ENCODE peak calls at places on chromosomes 3 and 15, in seven cellular contexts. Y is fibroblast of the aortic adventitia, R is lower leg skin, Q is choroid plexus epithelial cell, S is GM23338, K is OCI-LY7, H is GM12865. P is an unnamed sample.

GRCh38 chr15:64944961-64945360 is 33.3 kb downstream of the ANKDD1A start:
- DNase-seq in K (no peak), S (no peak), H (no peak), R (no peak), Y (no peak), Q (no peak), P (no peak)

GRCh38 chr15:66765478-66766281 is 63.6 kb downstream of the SMAD6 start:
- DNase-seq in Q (no peak), K (no peak), Y (peak), R (peak), S (no peak), H (peak), P (no peak)

GRCh38 chr3:107063351-107063750 is 313.9 kb upstream of the CCDC54 start:
- DNase-seq in R (no peak), Q (peak), S (peak), H (no peak), Y (peak), K (no peak), P (no peak)

GRCh38 chr3:171954644-171955365 is 84.6 kb upstream of the FNDC3B start:
- DNase-seq in R (no peak), K (no peak), Q (peak), S (no peak), Y (no peak), H (no peak), P (no peak)

GRCh38 chr15:99704444-99704838 is 28.8 kb downstream of the LYSMD4 start:
- DNase-seq in Q (peak), H (peak), K (peak), Y (peak), R (peak), S (peak), P (peak)

GRCh38 chr3:111072016-111072891 is 638 bp downstream of the NECTIN3 start:
- DNase-seq in R (no peak), K (no peak), H (no peak), Y (peak), S (peak), Q (peak), P (no peak)

GRCh38 chr3:187077085-187077484 is 62.2 kb downstream of the RPL39L start:
- DNase-seq in H (no peak), K (no peak), S (no peak), R (no peak), Y (no peak), Q (no peak), P (no peak)

GRCh38 chr15:55846108-55846707 is 103.3 kb upstream of the PRTG start:
- DNase-seq in R (peak), Y (peak), H (peak), S (peak), Q (peak), K (peak), P (peak)

GRCh38 chr3:38479431-38480092 is 16.6 kb upstream of the EXOG start:
- DNase-seq in Y (peak), Q (peak), K (peak), R (no peak), S (peak), H (peak), P (no peak)

GRCh38 chr15:81182746-81183402 is 13.8 kb upstream of the IL16 start:
- DNase-seq in H (no peak), R (no peak), K (no peak), Q (no peak), Y (no peak), S (peak), P (no peak)

GRCh38 chr3:61947456-61947855 is 386.1 kb downstream of the PTPRG start:
- DNase-seq in H (no peak), S (no peak), R (no peak), K (no peak), Q (no peak), Y (no peak), P (no peak)

GRCh38 chr15:22936577-22937472 is 43.3 kb downstream of the CYFIP1 start:
- DNase-seq in Y (no peak), K (peak), R (no peak), Q (no peak), H (peak), S (no peak), P (no peak)

GRCh38 chr3:145939431-145939830 is 221.6 kb downstream of the PLOD2 start:
- DNase-seq in H (no peak), Y (no peak), Q (no peak), R (no peak), K (no peak), S (no peak), P (no peak)

GRCh38 chr3:79056498-79056897 is 711.3 kb downstream of the ROBO1 start:
- DNase-seq in Y (no peak), R (no peak), Q (no peak), K (no peak), S (no peak), H (no peak), P (no peak)

GRCh38 chr3:46706771-46707582 is 5.8 kb downstream of the TMIE start:
- DNase-seq in R (no peak), Y (no peak), Q (no peak), H (no peak), S (peak), K (no peak), P (no peak)

GRCh38 chr3:10334461-10334860 is 13.5 kb upstream of the SEC13 start:
- DNase-seq in Q (no peak), S (peak), R (no peak), K (no peak), H (no peak), Y (peak), P (peak)

GRCh38 chr15:93080451-93080850 is 8.6 kb downstream of the RGMA start:
- DNase-seq in S (no peak), H (no peak), K (no peak), R (no peak), Q (no peak), Y (no peak), P (no peak)

GRCh38 chr15:39125904-39126303 is 455.0 kb upstream of the THBS1 start:
- DNase-seq in K (peak), Y (peak), Q (peak), H (peak), S (peak), R (no peak), P (no peak)

GRCh38 chr15:28942521-28943035 is 56.8 kb downstream of the APBA2 start:
- DNase-seq in Y (no peak), K (no peak), H (no peak), R (no peak), Q (no peak), S (no peak), P (no peak)

GRCh38 chr3:149449799-149450198 is 24.7 kb upstream of the TM4SF4 start:
- DNase-seq in Y (peak), R (no peak), Q (peak), H (no peak), S (peak), K (no peak), P (no peak)

GRCh38 chr3:119170821-119171220 is 2.6 kb upstream of the UPK1B start:
- DNase-seq in Y (no peak), Q (no peak), K (no peak), S (no peak), R (no peak), H (no peak), P (no peak)

GRCh38 chr3:183774631-183775030 is 50.7 kb downstream of the MAP6D1 start:
- DNase-seq in S (no peak), H (no peak), Y (no peak), R (no peak), K (no peak), Q (peak), P (no peak)

GRCh38 chr15:68640791-68641331 is 62.1 kb downstream of the CORO2B start:
- DNase-seq in S (no peak), Q (peak), K (no peak), R (no peak), Y (peak), H (no peak), P (no peak)

GRCh38 chr3:41683666-41684350 is 278.1 kb downstream of the ULK4 start:
- DNase-seq in K (no peak), Q (peak), H (no peak), S (no peak), Y (no peak), R (no peak), P (peak)

GRCh38 chr15:60326824-60327654 is 70.7 kb downstream of the ANXA2 start:
- DNase-seq in R (no peak), S (peak), H (peak), Q (peak), Y (peak), K (peak), P (peak)

GRCh38 chr3:29215948-29216347 is 64.9 kb upstream of the RBMS3 start:
- DNase-seq in R (no peak), Q (peak), S (no peak), H (no peak), K (no peak), Y (no peak), P (peak)

GRCh38 chr3:38519651-38520050 is 23.5 kb downstream of the EXOG start:
- DNase-seq in Q (peak), K (no peak), H (no peak), R (no peak), Y (no peak), S (peak), P (no peak)

GRCh38 chr3:177576754-177577153 is 379.5 kb upstream of the TBL1XR1 start:
- DNase-seq in Q (no peak), Y (no peak), R (no peak), H (no peak), S (no peak), K (no peak), P (no peak)

GRCh38 chr15:76951161-76951714 is 19.7 kb downstream of the RCN2 start:
- DNase-seq in K (no peak), S (no peak), Y (no peak), R (no peak), H (no peak), Q (no peak), P (no peak)

GRCh38 chr3:124791639-124792111 is 61.4 kb downstream of the UMPS start:
- DNase-seq in S (no peak), Y (peak), R (peak), H (peak), Q (peak), K (no peak), P (peak)

GRCh38 chr3:104436536-104436935 is 930.2 kb upstream of the ALCAM start:
- DNase-seq in K (no peak), H (no peak), R (no peak), Q (no peak), Y (peak), S (no peak), P (no peak)

GRCh38 chr3:45212095-45212468 is 14.0 kb downstream of the TMEM158 start:
- DNase-seq in Q (no peak), K (no peak), S (peak), R (no peak), H (no peak), Y (no peak), P (no peak)

GRCh38 chr15:90046846-90047481 is 45.8 kb downstream of the ZNF710 start:
- DNase-seq in S (no peak), Y (no peak), K (peak), Q (no peak), H (peak), R (no peak), P (no peak)

GRCh38 chr15:39738998-39739397 is 43.6 kb downstream of the FSIP1 start:
- DNase-seq in Q (no peak), Y (no peak), S (no peak), K (no peak), H (no peak), R (no peak), P (no peak)

GRCh38 chr3:53030864-53031445 is 14.9 kb downstream of the SFMBT1 start:
- DNase-seq in K (no peak), Q (no peak), H (peak), R (no peak), Y (no peak), S (peak), P (no peak)

GRCh38 chr3:66441124-66441523 is 59.7 kb downstream of the LRIG1 start:
- DNase-seq in Q (peak), K (no peak), S (peak), Y (peak), R (no peak), H (no peak), P (no peak)

GRCh38 chr3:15812183-15812582 is 14.4 kb upstream of the ANKRD28 start:
- DNase-seq in Q (peak), H (peak), R (no peak), Y (peak), K (peak), S (peak), P (no peak)

GRCh38 chr3:58994746-58995330 is 55.0 kb downstream of the CFAP20DC start:
- DNase-seq in R (no peak), K (peak), Q (peak), Y (peak), H (peak), S (peak), P (peak)

DNA sequence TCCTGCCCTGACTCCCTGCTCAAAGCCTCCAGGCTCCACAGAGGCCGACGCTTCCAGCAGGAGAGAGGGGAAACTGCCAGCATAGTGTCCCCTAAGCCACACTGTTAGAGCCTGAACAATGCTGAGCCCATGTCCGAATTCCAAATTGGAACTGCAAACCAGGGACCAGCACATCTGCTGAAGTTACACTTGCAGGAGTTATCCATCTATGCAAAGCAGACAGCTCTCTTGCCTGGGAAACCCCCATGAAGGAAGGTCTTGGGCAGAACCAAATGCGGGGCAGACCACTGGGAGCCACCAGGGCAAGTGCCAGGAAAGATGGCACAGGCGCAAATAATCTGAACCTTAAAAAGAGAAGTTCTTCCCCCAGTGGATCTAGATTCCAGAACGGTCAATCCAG is 625 bp downstream of the LRRC15 start:
- DNase-seq in S (no peak), H (no peak), R (no peak), K (no peak), Q (no peak), Y (no peak), P (no peak)
- H3K4me3 ChIP-seq in S (no peak), H (no peak), R (no peak), K (no peak), Q (no peak), Y (no peak), P (peak)

GRCh38 chr3:126347543-126348161 is 9.6 kb downstream of the KLF15 start:
- DNase-seq in Q (no peak), R (no peak), Y (no peak), S (no peak), K (no peak), H (no peak), P (no peak)

GRCh38 chr3:126349071-126349470 is 8.1 kb downstream of the KLF15 start:
- DNase-seq in R (no peak), S (no peak), H (no peak), Q (no peak), Y (no peak), K (no peak), P (no peak)

GRCh38 chr3:126346466-126346865 is 10.7 kb downstream of the KLF15 start:
- DNase-seq in R (no peak), K (no peak), Q (no peak), Y (no peak), H (no peak), S (no peak), P (no peak)

GRCh38 chr3:126349611-126350501 is 7.4 kb downstream of the KLF15 start:
- DNase-seq in K (no peak), S (no peak), Q (no peak), R (no peak), H (no peak), Y (no peak), P (no peak)

GRCh38 chr3:126348308-126348920 is 8.8 kb downstream of the KLF15 start:
- DNase-seq in K (no peak), H (no peak), Y (no peak), S (peak), R (no peak), Q (peak), P (no peak)
- TF ChIP-seq CTCF in K (peak), H (peak), Y (peak), S (peak), R (no peak), Q (peak), P (no peak)

DNA sequence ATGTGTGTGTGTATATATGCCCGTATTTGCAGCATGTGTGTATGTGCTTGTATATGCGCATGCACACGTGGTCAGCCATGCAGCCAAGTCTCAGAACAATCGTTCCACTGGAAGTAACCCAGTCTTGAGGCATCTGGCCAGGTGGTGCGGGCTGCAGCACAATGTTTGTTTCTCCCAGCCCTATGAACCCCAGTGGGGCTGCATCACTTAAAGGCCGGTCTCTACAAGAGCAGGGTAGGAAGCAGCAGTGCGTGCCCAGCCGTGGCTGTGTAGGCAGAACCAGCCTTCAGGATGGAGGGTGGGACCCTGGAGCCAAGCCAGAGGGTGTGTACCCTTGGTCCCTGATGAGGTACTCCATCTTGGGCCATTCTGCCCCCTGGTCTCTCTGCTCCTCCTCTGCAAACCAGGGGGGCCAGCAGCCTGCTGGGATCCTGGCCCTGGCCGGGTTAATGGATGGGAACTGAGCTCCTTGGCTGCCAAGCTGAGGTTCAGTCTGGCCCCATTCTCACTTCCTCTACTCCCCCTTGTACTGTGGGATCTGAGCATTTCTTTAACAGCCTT is 11.8 kb downstream of the KLF13 start:
- DNase-seq in K (peak), H (peak), R (no peak), Y (peak), S (no peak), Q (no peak), P (no peak)
- H3K4me3 ChIP-seq in K (peak), H (peak), R (no peak), Y (peak), S (no peak), Q (no peak), P (no peak)

GRCh38 chr15:63531586-63531985 is 27.2 kb downstream of the USP3 start:
- DNase-seq in S (peak), K (no peak), H (peak), Y (no peak), Q (no peak), R (no peak), P (no peak)
- TF ChIP-seq CTCF in S (peak), K (peak), H (peak), Y (peak), Q (peak), R (no peak), P (peak)

GRCh38 chr15:74400915-74401757 is 32.6 kb downstream of the SEMA7A start:
- DNase-seq in S (no peak), R (no peak), H (peak), Y (no peak), Q (no peak), K (peak), P (no peak)
- H3K4me3 ChIP-seq in S (no peak), R (no peak), H (peak), Y (no peak), Q (no peak), K (peak), P (no peak)

GRCh38 chr3:50196253-50196801 is 4.9 kb downstream of the GNAT1 start:
- DNase-seq in K (no peak), S (no peak), Q (no peak), R (no peak), Y (no peak), H (no peak), P (no peak)

GRCh38 chr3:50195501-50196252 is 4.3 kb downstream of the GNAT1 start:
- DNase-seq in R (no peak), K (no peak), H (no peak), S (no peak), Y (no peak), Q (no peak), P (no peak)

GRCh38 chr3:50194128-50194902 is 2.9 kb downstream of the GNAT1 start:
- DNase-seq in Y (peak), R (no peak), K (peak), Q (peak), H (peak), S (peak), P (no peak)

GRCh38 chr3:50193746-50194127 is 2.3 kb downstream of the GNAT1 start:
- DNase-seq in Y (no peak), R (no peak), K (no peak), H (no peak), S (no peak), Q (no peak), P (no peak)

DNA sequence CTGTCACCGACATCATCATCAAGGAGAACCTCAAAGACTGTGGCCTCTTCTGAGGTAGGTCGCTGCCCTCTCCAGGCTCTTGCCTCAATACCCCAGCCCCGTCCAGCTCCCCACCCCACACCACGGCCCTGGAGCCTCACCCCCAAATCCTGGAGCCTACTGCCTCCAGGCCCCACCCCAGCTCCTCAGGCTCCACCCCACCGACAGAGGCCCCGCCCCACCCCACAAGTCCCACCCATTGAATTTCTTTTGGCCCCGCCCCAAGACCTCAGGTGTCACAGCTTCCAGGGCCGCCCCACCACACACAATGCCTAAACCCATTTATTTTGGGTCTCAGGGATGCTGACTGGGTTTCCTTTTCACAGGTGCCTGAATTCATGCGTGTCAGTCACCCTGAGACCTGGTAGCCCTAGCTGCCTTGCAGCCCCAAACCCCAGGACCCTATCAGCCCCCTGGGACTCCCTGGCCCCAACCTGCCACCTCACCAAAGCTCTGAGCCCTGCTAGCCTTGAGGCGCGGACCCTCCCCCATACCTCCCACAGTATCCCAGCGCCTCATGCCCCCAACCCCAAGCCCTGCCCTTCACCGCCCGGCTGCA is 3.6 kb downstream of the GNAT1 start:
- DNase-seq in Q (no peak), Y (no peak), H (peak), K (peak), R (no peak), S (peak), P (no peak)
- TF ChIP-seq CTCF in Q (no peak), Y (no peak), H (no peak), K (no peak), R (no peak), S (no peak), P (no peak)

P was measured in AG09309.